ENCODE peak calls at places on chromosome 9, in five cellular contexts. D is AG10803, C is epithelial cell of esophagus, P is DND-41, V is psoas muscle. Y is an unnamed sample.

GRCh38 chr9:91948423-91949292 is 1.4 kb downstream of the ROR2 start:
- DNase-seq in P (no peak), V (peak), D (no peak), C (peak), Y (peak)

GRCh38 chr9:131018621-131019020 is 9.6 kb downstream of the LAMC3 start:
- DNase-seq in P (no peak), V (no peak), D (no peak), C (peak), Y (no peak)

GRCh38 chr9:99085949-99086948 is 18.7 kb upstream of the TGFBR1 start:
- DNase-seq in V (peak), P (no peak), D (peak), C (peak), Y (no peak)

GRCh38 chr9:75046725-75047345 is 18.7 kb upstream of the CARNMT1 start:
- DNase-seq in P (no peak), V (no peak), C (peak), D (no peak), Y (no peak)

GRCh38 chr9:120914410-120914809 is 12.2 kb downstream of the TRAF1 start:
- DNase-seq in V (no peak), P (no peak), D (no peak), C (no peak), Y (no peak)

GRCh38 chr9:94864183-94864582 is 137.7 kb downstream of the AOPEP start:
- DNase-seq in P (no peak), V (no peak), D (no peak), C (no peak), Y (no peak)

GRCh38 chr9:37284631-37285030 is 137.9 kb upstream of the GRHPR start:
- DNase-seq in D (peak), C (no peak), P (no peak), V (no peak), Y (no peak)

GRCh38 chr9:106843361-106843760 is 19.6 kb upstream of the ZNF462 start:
- DNase-seq in V (no peak), D (no peak), P (no peak), C (no peak), Y (no peak)

GRCh38 chr9:102185371-102185770 is 446.9 kb upstream of the GRIN3A start:
- DNase-seq in P (no peak), D (no peak), V (no peak), C (no peak), Y (no peak)

GRCh38 chr9:134546231-134546731 is 95.3 kb upstream of the COL5A1 start:
- DNase-seq in V (no peak), D (peak), P (no peak), C (no peak), Y (no peak)

GRCh38 chr9:34252670-34253459 is 74.0 kb downstream of the UBAP1 start:
- DNase-seq in C (peak), P (peak), V (peak), D (peak), Y (peak)

GRCh38 chr9:15837079-15837679 is 284.3 kb downstream of the CCDC171 start:
- DNase-seq in D (peak), P (peak), C (peak), V (no peak), Y (peak)

GRCh38 chr9:132572921-132573320 is 9.5 kb upstream of the BARHL1 start:
- DNase-seq in P (no peak), V (no peak), D (peak), C (no peak), Y (no peak)

GRCh38 chr9:114677418-114677817 is 4.6 kb downstream of the TEX48 start:
- DNase-seq in V (no peak), C (peak), D (peak), P (peak), Y (peak)

GRCh38 chr9:3969846-3970245 is 330.0 kb downstream of the GLIS3 start:
- DNase-seq in D (no peak), P (no peak), C (peak), V (no peak), Y (no peak)

GRCh38 chr9:34869390-34869789 is 88.7 kb upstream of the PHF24 start:
- DNase-seq in P (no peak), V (no peak), D (peak), C (peak), Y (peak)

GRCh38 chr9:73141282-73141681 is 10.4 kb upstream of the ANXA1 start:
- DNase-seq in V (no peak), C (no peak), P (no peak), D (peak), Y (no peak)

GRCh38 chr9:111008148-111009075 is 29.9 kb downstream of the LPAR1 start:
- DNase-seq in D (peak), C (no peak), P (no peak), V (no peak), Y (no peak)

GRCh38 chr9:115142502-115143265 is 24.7 kb upstream of the TNC start:
- DNase-seq in V (no peak), D (peak), C (no peak), P (peak), Y (no peak)

GRCh38 chr9:23088932-23089364 is 642.3 kb downstream of the DMRTA1 start:
- DNase-seq in V (no peak), C (peak), D (peak), P (no peak), Y (no peak)

GRCh38 chr9:91840882-91841281 is 109.1 kb downstream of the ROR2 start:
- DNase-seq in D (no peak), P (no peak), V (no peak), C (no peak), Y (no peak)

GRCh38 chr9:120928015-120928719 is 1.6 kb upstream of the TRAF1 start:
- DNase-seq in D (no peak), P (no peak), C (no peak), V (peak), Y (peak)

GRCh38 chr9:124297553-124297905 is 39.8 kb downstream of the NEK6 start:
- DNase-seq in C (peak), D (peak), V (peak), P (no peak), Y (no peak)

GRCh38 chr9:121279841-121280388 is 12.0 kb downstream of the GSN start:
- DNase-seq in V (no peak), C (no peak), P (no peak), D (no peak), Y (no peak)

GRCh38 chr9:38043931-38044623 is 24.9 kb downstream of the SHB start:
- DNase-seq in P (no peak), V (no peak), D (no peak), C (peak), Y (no peak)

GRCh38 chr9:134768332-134769083 is 112.1 kb upstream of the FCN2 start:
- DNase-seq in P (no peak), C (no peak), V (peak), D (peak), Y (no peak)

DNA sequence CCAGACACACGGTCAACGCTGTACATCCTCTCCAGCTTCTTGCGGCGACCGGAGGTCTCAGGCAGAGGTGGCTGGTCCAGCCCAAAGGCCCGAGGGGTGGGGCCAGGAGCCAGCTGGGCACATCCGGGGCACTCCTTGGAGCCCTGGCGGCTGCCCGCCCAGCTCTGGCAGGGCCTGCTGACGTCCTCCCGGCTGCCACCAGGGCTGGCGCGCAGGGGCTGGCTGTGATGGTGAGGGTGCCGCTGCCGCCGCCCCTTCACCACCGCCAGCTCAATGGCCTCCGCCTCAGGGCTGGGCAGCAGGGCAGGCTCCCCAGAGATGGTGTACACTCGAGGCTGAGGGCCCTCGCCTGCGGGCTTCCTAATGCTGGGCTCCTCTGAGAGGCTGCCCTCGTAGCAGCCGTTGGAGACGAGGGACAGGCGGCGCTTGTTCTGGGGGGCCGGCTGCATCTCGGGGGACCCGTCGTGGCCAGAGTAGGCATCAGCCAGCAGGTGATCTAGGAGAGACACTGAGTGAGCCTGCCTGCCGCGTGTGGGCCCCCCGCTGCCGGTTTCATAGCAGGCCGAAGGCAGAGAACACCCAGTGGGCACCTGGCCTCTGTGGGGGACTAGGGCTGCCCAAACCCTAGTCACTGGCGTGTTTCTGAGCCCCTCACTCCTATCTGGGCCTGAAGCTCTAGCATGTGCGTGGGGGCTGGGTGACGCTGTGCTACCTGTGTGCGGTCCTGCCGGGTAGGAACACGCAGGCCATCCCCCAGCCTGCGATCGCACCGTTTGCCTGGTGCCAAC is 1.5 kb downstream of the NSMF start:
- DNase-seq in V (peak), D (no peak), C (no peak), P (no peak), Y (no peak)
- TF ChIP-seq CTCF in V (no peak), D (no peak), C (no peak), P (no peak), Y (no peak)

GRCh38 chr9:976805-977360 is 428 bp downstream of the DMRT3 start:
- DNase-seq in P (no peak), V (no peak), C (peak), D (no peak), Y (no peak)
- TF ChIP-seq CTCF in P (no peak), V (no peak), C (no peak), D (no peak), Y (no peak)

GRCh38 chr9:86361176-86361575 is 7.0 kb upstream of the TUT7 start:
- DNase-seq in D (no peak), C (no peak), V (no peak), P (no peak), Y (no peak)
- TF ChIP-seq CTCF in D (no peak), C (no peak), V (no peak), P (no peak), Y (no peak)

GRCh38 chr9:137228968-137229896 is 1.5 kb upstream of the SLC34A3 start:
- DNase-seq in C (no peak), P (no peak), D (no peak), V (no peak), Y (no peak)
- TF ChIP-seq CTCF in C (no peak), P (no peak), D (no peak), V (no peak), Y (no peak)

GRCh38 chr9:127899200-127899943 is at the start of gene ST6GALNAC6:
- DNase-seq in D (peak), C (peak), P (peak), V (peak), Y (peak)
- TF ChIP-seq CTCF in D (no peak), C (no peak), P (peak), V (no peak), Y (no peak)

GRCh38 chr9:128595471-128595870 is 43.1 kb downstream of the SPTAN1 start:
- DNase-seq in C (no peak), P (no peak), V (no peak), D (no peak), Y (no peak)
- TF ChIP-seq CTCF in C (no peak), P (no peak), V (no peak), D (no peak), Y (no peak)

GRCh38 chr9:25442517-25442916 is 235.7 kb downstream of the TUSC1 start:
- DNase-seq in D (no peak), P (no peak), V (no peak), C (no peak), Y (no peak)
- TF ChIP-seq CTCF in D (no peak), P (no peak), V (no peak), C (no peak), Y (no peak)

DNA sequence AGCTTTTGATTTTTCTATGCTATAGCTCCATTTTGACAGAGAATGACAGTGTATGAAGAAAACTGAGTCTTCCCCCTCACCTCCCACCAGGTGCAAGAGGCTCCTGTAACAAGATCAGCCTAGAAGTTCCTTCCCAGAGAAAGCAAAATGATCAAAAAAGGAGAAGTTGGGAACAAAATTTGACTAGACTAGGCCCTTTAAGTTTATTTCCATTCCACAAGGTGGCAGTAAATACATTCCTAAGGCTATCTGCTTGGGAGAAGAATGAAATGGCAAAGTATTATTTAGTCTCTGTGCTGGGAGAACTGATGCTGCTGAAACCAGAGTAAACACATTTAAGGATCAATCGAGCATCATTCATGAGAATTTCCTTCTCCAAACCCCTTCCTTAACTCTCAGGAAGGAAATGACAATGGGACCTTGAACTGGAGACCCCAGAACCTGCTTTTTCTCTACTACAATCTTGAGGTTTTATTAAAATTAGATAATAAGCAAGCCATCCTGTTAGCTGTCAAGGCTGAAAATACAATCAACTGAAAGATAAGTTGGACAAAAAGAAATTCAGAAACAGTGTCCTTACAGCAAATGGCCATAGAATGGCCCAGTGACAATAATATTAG is 133.1 kb upstream of the TUT7 start:
- DNase-seq in D (peak), P (no peak), C (peak), V (no peak), Y (no peak)
- TF ChIP-seq CTCF in D (peak), P (peak), C (peak), V (peak), Y (peak)

GRCh38 chr9:77469515-77470197 is 178.5 kb downstream of the GNA14 start:
- DNase-seq in P (no peak), D (peak), V (no peak), C (no peak), Y (no peak)

GRCh38 chr9:77462066-77462465 is 186.1 kb downstream of the GNA14 start:
- DNase-seq in V (no peak), D (no peak), P (no peak), C (no peak), Y (no peak)

GRCh38 chr9:77460938-77461337 is 187.2 kb downstream of the GNA14 start:
- DNase-seq in C (no peak), P (no peak), V (no peak), D (no peak), Y (no peak)

GRCh38 chr9:77464591-77465125 is 183.5 kb downstream of the GNA14 start:
- DNase-seq in P (no peak), D (no peak), C (no peak), V (no peak), Y (no peak)
- TF ChIP-seq CTCF in P (no peak), D (no peak), C (no peak), V (no peak), Y (no peak)

DNA sequence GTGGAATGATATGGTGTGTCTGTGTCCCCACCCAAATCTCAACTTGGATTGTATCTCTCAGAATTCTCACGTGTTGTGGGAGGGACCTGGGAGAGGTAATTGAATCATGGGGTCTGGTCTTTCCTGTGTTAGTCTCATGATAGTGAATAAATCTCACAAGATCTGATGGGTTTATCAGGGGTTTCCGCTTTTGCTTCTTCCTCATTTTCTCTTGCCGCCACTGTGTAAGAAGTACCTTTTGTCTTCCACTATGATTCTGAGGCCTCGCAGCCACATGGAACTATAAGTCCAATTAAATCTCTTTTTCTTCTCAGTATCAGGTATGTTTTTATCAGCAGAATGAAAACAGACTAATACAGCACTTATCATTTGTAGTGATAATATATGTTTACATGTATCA is 29.5 kb upstream of the SPIN1 start:
- DNase-seq in V (no peak), C (no peak), D (no peak), P (no peak), Y (no peak)
- TF ChIP-seq CTCF in V (no peak), C (no peak), D (no peak), P (no peak), Y (no peak)